ENCODE peak calls at places on chromosomes 3 and 15, in four cellular contexts. One of them, this sample, is unnamed. For H3K4me1, the result is how much of the 10 kb centered on the place peaks cover.

GRCh38 chr3:176526194-176526593 is 671.1 kb downstream of the TBL1XR1 start:
- DNase-seq in sigmoid colon: no peak
- DNase-seq in stomach: no peak
- DNase-seq in spleen: no peak
- DNase-seq in this sample: no peak

GRCh38 chr3:187015903-187016638 is 85.7 kb downstream of the ST6GAL1 start:
- DNase-seq in spleen: peak
- DNase-seq in sigmoid colon: no peak
- DNase-seq in stomach: no peak
- DNase-seq in this sample: no peak

GRCh38 chr3:188244395-188244861 is 90.5 kb downstream of the LPP start:
- DNase-seq in stomach: no peak
- DNase-seq in spleen: no peak
- DNase-seq in sigmoid colon: no peak
- DNase-seq in this sample: no peak

GRCh38 chr3:129625071-129625874 is 18.8 kb upstream of the PLXND1 start:
- DNase-seq in stomach: no peak
- DNase-seq in spleen: peak
- DNase-seq in sigmoid colon: peak
- DNase-seq in this sample: peak

GRCh38 chr3:119427669-119428068 is 35.7 kb downstream of the TMEM39A start:
- DNase-seq in spleen: no peak
- DNase-seq in sigmoid colon: no peak
- DNase-seq in stomach: no peak
- DNase-seq in this sample: no peak

GRCh38 chr15:84748274-84749110 is at the start of gene ZNF592:
- DNase-seq in stomach: peak
- DNase-seq in spleen: peak
- DNase-seq in sigmoid colon: peak
- DNase-seq in this sample: peak

GRCh38 chr15:53461677-53462076 is 297.8 kb downstream of the WDR72 start:
- DNase-seq in stomach: no peak
- DNase-seq in sigmoid colon: no peak
- DNase-seq in spleen: no peak
- DNase-seq in this sample: no peak

GRCh38 chr3:139340784-139341183 is 3.0 kb upstream of the MRPS22 start:
- DNase-seq in stomach: no peak
- DNase-seq in sigmoid colon: no peak
- DNase-seq in spleen: no peak
- DNase-seq in this sample: no peak

GRCh38 chr3:127096256-127097008 is 96.5 kb upstream of the PRR23E start:
- DNase-seq in sigmoid colon: no peak
- DNase-seq in spleen: peak
- DNase-seq in stomach: no peak
- DNase-seq in this sample: no peak

GRCh38 chr3:57512174-57512573 is 32.0 kb downstream of the DNAH12 start:
- DNase-seq in stomach: no peak
- DNase-seq in spleen: no peak
- DNase-seq in sigmoid colon: no peak
- DNase-seq in this sample: no peak

GRCh38 chr15:71758716-71759115 is 51.6 kb upstream of the NR2E3 start:
- DNase-seq in stomach: no peak
- DNase-seq in spleen: no peak
- DNase-seq in sigmoid colon: no peak
- DNase-seq in this sample: no peak

GRCh38 chr3:159609620-159610019 is 379.0 kb upstream of the IL12A start:
- DNase-seq in sigmoid colon: no peak
- DNase-seq in stomach: no peak
- DNase-seq in spleen: no peak
- DNase-seq in this sample: no peak

GRCh38 chr15:97728791-97729190 is 231.7 kb upstream of the ARRDC4 start:
- DNase-seq in sigmoid colon: no peak
- DNase-seq in spleen: no peak
- DNase-seq in stomach: no peak
- DNase-seq in this sample: no peak

GRCh38 chr15:84736375-84736774 is 12.0 kb upstream of the ZNF592 start:
- DNase-seq in spleen: peak
- DNase-seq in sigmoid colon: no peak
- DNase-seq in stomach: no peak
- DNase-seq in this sample: no peak

GRCh38 chr15:60353245-60353940 is 44.4 kb downstream of the ANXA2 start:
- DNase-seq in sigmoid colon: no peak
- DNase-seq in spleen: no peak
- DNase-seq in stomach: no peak
- DNase-seq in this sample: no peak

GRCh38 chr3:161796780-161797179 is 300.2 kb downstream of the OTOL1 start:
- DNase-seq in spleen: no peak
- DNase-seq in sigmoid colon: no peak
- DNase-seq in stomach: no peak
- DNase-seq in this sample: no peak

GRCh38 chr15:69595009-69595825 is 142.6 kb downstream of the RPLP1 start:
- DNase-seq in spleen: no peak
- DNase-seq in sigmoid colon: peak
- DNase-seq in stomach: peak
- DNase-seq in this sample: no peak

GRCh38 chr3:108001457-108001856 is 89.4 kb downstream of the CD47 start:
- DNase-seq in spleen: no peak
- DNase-seq in sigmoid colon: no peak
- DNase-seq in stomach: no peak
- DNase-seq in this sample: no peak

GRCh38 chr3:2643606-2644005 is 466.6 kb downstream of the IL5RA start:
- DNase-seq in sigmoid colon: no peak
- DNase-seq in stomach: no peak
- DNase-seq in spleen: no peak
- DNase-seq in this sample: no peak

GRCh38 chr15:85667491-85668424 is 127.0 kb downstream of the KLHL25 start:
- DNase-seq in stomach: no peak
- DNase-seq in spleen: no peak
- DNase-seq in sigmoid colon: no peak
- DNase-seq in this sample: no peak

GRCh38 chr3:30544811-30545210 is 61.6 kb upstream of the TGFBR2 start:
- DNase-seq in spleen: no peak
- DNase-seq in stomach: no peak
- DNase-seq in sigmoid colon: peak
- DNase-seq in this sample: no peak

GRCh38 chr3:106169351-106169750 is 300.5 kb upstream of the CBLB start:
- DNase-seq in spleen: no peak
- DNase-seq in stomach: no peak
- DNase-seq in sigmoid colon: no peak
- DNase-seq in this sample: no peak

GRCh38 chr15:26561994-26562730 is 210.7 kb downstream of the GABRB3 start:
- DNase-seq in sigmoid colon: no peak
- DNase-seq in stomach: no peak
- DNase-seq in spleen: no peak
- DNase-seq in this sample: no peak

GRCh38 chr3:133991209-133991608 is 38.5 kb downstream of the SLCO2A1 start:
- DNase-seq in sigmoid colon: peak
- DNase-seq in stomach: no peak
- DNase-seq in spleen: no peak
- DNase-seq in this sample: no peak

GRCh38 chr3:183298708-183299153 is 45.7 kb downstream of the B3GNT5 start:
- DNase-seq in sigmoid colon: peak
- DNase-seq in spleen: peak
- DNase-seq in stomach: no peak
- DNase-seq in this sample: no peak

GRCh38 chr15:65083262-65083701 is 6.7 kb downstream of the KBTBD13 start:
- DNase-seq in spleen: no peak
- DNase-seq in sigmoid colon: peak
- DNase-seq in stomach: no peak
- DNase-seq in this sample: no peak

DNA sequence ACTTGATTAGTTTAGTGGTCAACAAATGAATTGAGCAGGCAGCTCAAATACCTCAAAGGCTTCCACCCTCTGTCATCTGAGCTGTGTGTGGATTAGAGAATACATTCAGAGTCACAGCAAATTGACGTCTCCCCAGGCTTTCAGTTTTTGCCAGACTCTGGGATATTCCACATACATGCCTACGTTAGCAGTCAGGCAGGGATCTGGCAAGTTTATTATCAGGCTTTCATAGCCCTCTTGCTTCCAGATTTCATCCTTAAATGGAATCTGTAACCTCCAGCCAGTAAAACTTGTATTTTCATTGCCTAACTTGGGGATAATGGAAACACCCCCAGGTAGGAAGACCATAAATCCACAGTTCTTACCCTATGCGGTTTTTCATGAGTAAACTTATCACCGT is 115.9 kb downstream of the RASA2 start:
- DNase-seq in sigmoid colon: peak
- DNase-seq in stomach: no peak
- DNase-seq in spleen: no peak
- DNase-seq in this sample: no peak
- H3K4me1 ChIP-seq in sigmoid colon: under half
- H3K4me1 ChIP-seq in stomach: under half
- H3K4me1 ChIP-seq in spleen: under half
- H3K4me1 ChIP-seq in this sample: under half

GRCh38 chr3:189500798-189501495 is 130.2 kb upstream of the TP63 start:
- DNase-seq in sigmoid colon: no peak
- DNase-seq in spleen: no peak
- DNase-seq in stomach: no peak
- DNase-seq in this sample: no peak
- TF ChIP-seq POLR2AphosphoS5 in sigmoid colon: no peak
- TF ChIP-seq POLR2AphosphoS5 in spleen: no peak
- TF ChIP-seq POLR2AphosphoS5 in stomach: no peak
- TF ChIP-seq POLR2AphosphoS5 in this sample: no peak

DNA sequence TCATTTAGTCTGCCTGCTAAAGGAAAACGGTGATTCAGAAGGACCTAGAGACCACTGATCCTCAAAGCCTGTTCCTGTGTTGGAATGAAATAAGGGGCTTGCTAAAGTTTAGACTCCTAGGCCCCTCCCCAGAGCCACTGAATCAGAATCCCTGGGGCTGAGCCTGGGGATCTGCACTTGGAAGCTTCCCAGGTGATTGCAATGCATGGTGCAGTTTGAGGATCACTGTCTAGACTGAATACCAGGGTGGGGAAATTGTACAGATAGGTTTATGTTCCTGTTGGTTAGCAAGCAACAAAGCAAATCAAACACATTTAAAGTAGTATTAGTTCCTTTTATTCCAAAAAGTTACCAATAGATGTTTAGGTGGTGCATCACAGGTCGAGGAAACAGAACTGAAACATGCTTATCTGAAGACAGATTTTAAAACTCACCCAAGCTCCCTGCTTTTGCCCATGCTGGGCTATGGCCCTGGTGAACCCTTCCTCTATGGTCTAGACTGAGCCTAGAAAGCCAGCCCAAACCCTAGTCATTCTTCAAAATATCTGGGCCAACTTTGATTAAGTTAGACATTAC is 29.7 kb upstream of the SPTBN5 start:
- DNase-seq in stomach: no peak
- DNase-seq in spleen: no peak
- DNase-seq in sigmoid colon: no peak
- DNase-seq in this sample: no peak
- H3K4me1 ChIP-seq in stomach: half or more
- H3K4me1 ChIP-seq in spleen: under half
- H3K4me1 ChIP-seq in sigmoid colon: under half
- H3K4me1 ChIP-seq in this sample: under half

GRCh38 chr3:72195895-72196294 is 410.9 kb upstream of the PROK2 start:
- DNase-seq in stomach: no peak
- DNase-seq in spleen: no peak
- DNase-seq in sigmoid colon: no peak
- DNase-seq in this sample: no peak

GRCh38 chr3:72199530-72199929 is 414.6 kb upstream of the PROK2 start:
- DNase-seq in spleen: no peak
- DNase-seq in sigmoid colon: no peak
- DNase-seq in stomach: no peak
- DNase-seq in this sample: no peak

GRCh38 chr3:72193768-72194463 is 409.0 kb upstream of the PROK2 start:
- DNase-seq in stomach: no peak
- DNase-seq in spleen: no peak
- DNase-seq in sigmoid colon: no peak
- DNase-seq in this sample: no peak

GRCh38 chr3:72194464-72194857 is 409.5 kb upstream of the PROK2 start:
- DNase-seq in stomach: no peak
- DNase-seq in spleen: no peak
- DNase-seq in sigmoid colon: no peak
- DNase-seq in this sample: no peak

GRCh38 chr3:72196377-72196929 is 411.5 kb upstream of the PROK2 start:
- DNase-seq in spleen: no peak
- DNase-seq in stomach: no peak
- DNase-seq in sigmoid colon: no peak
- DNase-seq in this sample: no peak
- TF ChIP-seq POLR2AphosphoS5 in spleen: no peak
- TF ChIP-seq POLR2AphosphoS5 in stomach: no peak
- TF ChIP-seq POLR2AphosphoS5 in sigmoid colon: no peak
- TF ChIP-seq POLR2AphosphoS5 in this sample: no peak

GRCh38 chr3:156492801-156493261 is 62.1 kb downstream of the SSR3 start:
- DNase-seq in sigmoid colon: no peak
- DNase-seq in stomach: no peak
- DNase-seq in spleen: no peak
- DNase-seq in this sample: no peak

GRCh38 chr3:156491192-156491591 is 63.7 kb downstream of the SSR3 start:
- DNase-seq in sigmoid colon: no peak
- DNase-seq in stomach: no peak
- DNase-seq in spleen: no peak
- DNase-seq in this sample: no peak

GRCh38 chr3:156483961-156484787 is 70.7 kb downstream of the SSR3 start:
- DNase-seq in sigmoid colon: peak
- DNase-seq in stomach: no peak
- DNase-seq in spleen: no peak
- DNase-seq in this sample: no peak

GRCh38 chr3:156489462-156489911 is 65.4 kb downstream of the SSR3 start:
- DNase-seq in sigmoid colon: no peak
- DNase-seq in stomach: no peak
- DNase-seq in spleen: no peak
- DNase-seq in this sample: no peak

GRCh38 chr3:156488771-156489170 is 66.1 kb downstream of the SSR3 start:
- DNase-seq in sigmoid colon: no peak
- DNase-seq in spleen: no peak
- DNase-seq in stomach: no peak
- DNase-seq in this sample: no peak
- H3K4me1 ChIP-seq in sigmoid colon: under half
- H3K4me1 ChIP-seq in spleen: under half
- H3K4me1 ChIP-seq in stomach: under half
- H3K4me1 ChIP-seq in this sample: under half

GRCh38 chr3:47581422-47581821 is 2.8 kb upstream of the CSPG5 start:
- DNase-seq in spleen: no peak
- DNase-seq in stomach: no peak
- DNase-seq in sigmoid colon: no peak
- DNase-seq in this sample: no peak
- TF ChIP-seq POLR2AphosphoS5 in spleen: no peak
- TF ChIP-seq POLR2AphosphoS5 in stomach: no peak
- TF ChIP-seq POLR2AphosphoS5 in sigmoid colon: no peak
- TF ChIP-seq POLR2AphosphoS5 in this sample: no peak

GRCh38 chr3:55623786-55624185 is 136.7 kb upstream of the WNT5A start:
- DNase-seq in spleen: no peak
- DNase-seq in stomach: no peak
- DNase-seq in sigmoid colon: no peak
- DNase-seq in this sample: no peak
- H3K4me1 ChIP-seq in spleen: under half
- H3K4me1 ChIP-seq in stomach: under half
- H3K4me1 ChIP-seq in sigmoid colon: under half
- H3K4me1 ChIP-seq in this sample: under half